ENCODE peak calls at places on chromosome 4, in ten cellular contexts. Q, F, G, K, R, J, M, B, I and C are unnamed samples.

GRCh38 chr4:181662383-181662782 is 580.8 kb upstream of the TENM3 start:
- DNase-seq in R (no peak), J (no peak), B (no peak), Q (no peak), K (no peak), I (no peak), G (peak), F (no peak), M (no peak), C (no peak)

GRCh38 chr4:141339966-141340365 is 119.3 kb downstream of the ZNF330 start:
- DNase-seq in R (peak), Q (no peak), J (no peak), I (no peak), G (peak), K (no peak), F (no peak), M (no peak), B (no peak), C (no peak)

GRCh38 chr4:144421839-144422565 is 224.0 kb upstream of the HHIP start:
- DNase-seq in Q (no peak), B (no peak), F (no peak), G (peak), J (no peak), M (no peak), I (no peak), K (no peak), R (no peak), C (no peak)

GRCh38 chr4:31580843-31581242 is 860.7 kb downstream of the PCDH7 start:
- DNase-seq in R (no peak), I (no peak), J (no peak), B (no peak), Q (no peak), M (peak), G (no peak), F (no peak), K (no peak), C (no peak)

GRCh38 chr4:25029479-25030282 is 1.1 kb downstream of the LGI2 start:
- DNase-seq in Q (no peak), B (no peak), F (no peak), K (no peak), M (peak), I (no peak), G (no peak), R (no peak), J (no peak), C (no peak)

GRCh38 chr4:156816356-156816755 is 155.2 kb downstream of the PDGFC start:
- DNase-seq in K (no peak), R (no peak), M (no peak), G (no peak), B (no peak), F (no peak), J (no peak), Q (no peak), I (no peak), C (no peak)

GRCh38 chr4:113026556-113026955 is 22.9 kb upstream of the ANK2 start:
- DNase-seq in F (no peak), G (peak), B (no peak), M (no peak), I (no peak), K (no peak), Q (no peak), R (no peak), J (no peak), C (no peak)

GRCh38 chr4:113179996-113180395 is 130.5 kb downstream of the ANK2 start:
- DNase-seq in R (no peak), G (peak), I (no peak), M (no peak), Q (no peak), J (no peak), K (no peak), B (no peak), F (no peak), C (no peak)

GRCh38 chr4:138611721-138612120 is 369.6 kb upstream of the SLC7A11 start:
- DNase-seq in F (no peak), M (no peak), K (no peak), G (no peak), B (no peak), Q (no peak), I (no peak), R (no peak), J (no peak), C (no peak)

GRCh38 chr4:2787230-2788100 is 5.4 kb upstream of the SH3BP2 start:
- DNase-seq in M (peak), G (no peak), B (peak), R (no peak), J (no peak), F (no peak), I (peak), K (peak), Q (peak), C (no peak)

GRCh38 chr4:159455675-159456235 is 352.9 kb downstream of the RAPGEF2 start:
- DNase-seq in I (no peak), M (peak), G (peak), K (no peak), F (no peak), B (no peak), J (peak), Q (no peak), R (peak), C (no peak)

GRCh38 chr4:164977243-164978164 is at the start of gene TRIM61:
- DNase-seq in K (peak), B (peak), F (no peak), G (peak), J (no peak), R (no peak), Q (no peak), M (peak), I (peak), C (no peak)

GRCh38 chr4:88616275-88616996 is 24.2 kb downstream of the HERC3 start:
- DNase-seq in B (no peak), G (peak), M (no peak), F (no peak), J (no peak), Q (no peak), K (no peak), I (no peak), R (peak), C (peak)

GRCh38 chr4:48484494-48485168 is 1.5 kb downstream of the SLC10A4 start:
- DNase-seq in K (no peak), F (no peak), M (no peak), B (no peak), J (no peak), G (no peak), I (no peak), Q (no peak), R (no peak), C (no peak)

GRCh38 chr4:76341063-76341462 is 34.5 kb downstream of the STBD1 start:
- DNase-seq in K (no peak), R (peak), G (peak), I (no peak), M (no peak), J (no peak), F (no peak), B (no peak), Q (no peak), C (peak)

GRCh38 chr4:117085185-117085701 is at the start of gene TRAM1L1:
- DNase-seq in G (peak), F (peak), Q (peak), K (peak), R (peak), I (peak), B (peak), J (peak), M (no peak), C (no peak)

GRCh38 chr4:72031868-72032619 is at the start of gene NPFFR2:
- DNase-seq in R (no peak), I (peak), Q (peak), J (no peak), B (peak), F (peak), G (peak), K (peak), M (no peak), C (no peak)

GRCh38 chr4:8191136-8191747 is 7.8 kb upstream of the SH3TC1 start:
- DNase-seq in I (peak), F (no peak), K (peak), B (peak), Q (no peak), M (no peak), R (peak), J (peak), G (peak), C (no peak)

GRCh38 chr4:142091085-142091513 is 454.7 kb downstream of the IL15 start:
- DNase-seq in J (no peak), F (no peak), R (peak), B (no peak), Q (no peak), M (no peak), G (peak), K (no peak), I (no peak), C (peak)

GRCh38 chr4:6322067-6322760 is 52.6 kb downstream of the WFS1 start:
- DNase-seq in J (peak), M (no peak), K (no peak), F (no peak), I (no peak), G (no peak), Q (no peak), R (no peak), B (no peak), C (no peak)

GRCh38 chr4:2484993-2485392 is 16.1 kb downstream of the RNF4 start:
- DNase-seq in R (no peak), G (peak), K (peak), B (peak), F (no peak), I (peak), Q (peak), J (no peak), M (peak), C (no peak)

GRCh38 chr4:17336524-17336941 is 175.4 kb downstream of the QDPR start:
- DNase-seq in Q (peak), M (no peak), F (no peak), B (no peak), R (no peak), J (peak), G (peak), I (no peak), K (no peak), C (no peak)